ENCODE peak calls at places on chromosomes 3 and 15, in four cellular contexts. D is GM23248, T is NCI-H187 treated with DMSO at 0.1 percent for 48 hours, R is NCI-H1694 treated with DMSO at 0.1 percent for 48 hours. C is an unnamed sample.

GRCh38 chr15:98745650-98746374 is 97.5 kb downstream of the IGF1R start:
- DNase-seq in D (no peak), T (no peak), R (no peak), C (no peak)

GRCh38 chr3:149771652-149772271 is 19.5 kb upstream of the COMMD2 start:
- DNase-seq in D (peak; percentile 71), T (peak; percentile 30), R (peak; percentile 8), C (no peak)

GRCh38 chr3:115325539-115325938 is 178.5 kb upstream of the ZBTB20 start:
- DNase-seq in D (peak; percentile 62), T (no peak), R (no peak), C (no peak)

GRCh38 chr3:45010718-45011355 is 15.3 kb upstream of the CLEC3B start:
- DNase-seq in D (peak; percentile 88), T (no peak), R (no peak), C (no peak)

GRCh38 chr3:40737343-40737742 is 212.6 kb downstream of the ZNF621 start:
- DNase-seq in D (no peak), T (no peak), R (no peak), C (no peak)

GRCh38 chr15:53216036-53216435 is 425.9 kb upstream of the ONECUT1 start:
- DNase-seq in D (no peak), T (no peak), R (no peak), C (no peak)

GRCh38 chr3:1499694-1500093 is 406.9 kb downstream of the CNTN6 start:
- DNase-seq in D (no peak), T (no peak), R (no peak), C (no peak)

GRCh38 chr3:27681249-27681748 is 40.8 kb downstream of the EOMES start:
- DNase-seq in D (peak; percentile 91), T (no peak), R (peak; percentile 7), C (no peak)

GRCh38 chr15:50107591-50108408 is 11.2 kb downstream of the ATP8B4 start:
- DNase-seq in D (no peak), T (no peak), R (no peak), C (no peak)

GRCh38 chr3:156271995-156272719 is 151.8 kb downstream of the KCNAB1 start:
- DNase-seq in D (no peak), T (no peak), R (no peak), C (no peak)

GRCh38 chr15:79209690-79210089 is 72.8 kb upstream of the ANKRD34C start:
- DNase-seq in D (no peak), T (no peak), R (no peak), C (no peak)

GRCh38 chr15:85414495-85414894 is 34.1 kb downstream of the AKAP13 start:
- DNase-seq in D (peak; percentile 28), T (no peak), R (no peak), C (no peak)

GRCh38 chr3:153099131-153099530 is 62.9 kb upstream of the RAP2B start:
- DNase-seq in D (no peak), T (no peak), R (no peak), C (no peak)

GRCh38 chr3:29176501-29176900 is 104.4 kb upstream of the RBMS3 start:
- DNase-seq in D (no peak), T (peak; percentile 80), R (no peak), C (peak; percentile 36)

GRCh38 chr3:179652467-179653105 is at the start of gene USP13:
- DNase-seq in D (peak; percentile 87), T (no peak), R (peak; percentile 86), C (peak; percentile 49)